ENCODE peak calls at places on chromosomes 16 and 17, in nine cellular contexts. One of them, this sample, is unnamed.

GRCh38 chr16:386641-387156 is 4.9 kb upstream of the PGAP6 start:
- DNase-seq in dermis microvascular lymphatic vessel endothelial cell: no peak
- DNase-seq in tibial artery: no peak
- DNase-seq in CD8-positive, alpha-beta memory T cell: no peak
- DNase-seq in body of pancreas: no peak
- DNase-seq in adrenal gland: no peak
- DNase-seq in NCI-H446 treated with DMSO at 0.1 percent for 48 hours: no peak
- DNase-seq in naive B cell: no peak
- DNase-seq in HTR-8/SVneo: no peak
- DNase-seq in this sample: no peak

GRCh38 chr17:79814624-79814965 is 17.7 kb upstream of the CBX8 start:
- DNase-seq in dermis microvascular lymphatic vessel endothelial cell: no peak
- DNase-seq in tibial artery: no peak
- DNase-seq in CD8-positive, alpha-beta memory T cell: no peak
- DNase-seq in body of pancreas: no peak
- DNase-seq in adrenal gland: no peak
- DNase-seq in NCI-H446 treated with DMSO at 0.1 percent for 48 hours: no peak
- DNase-seq in naive B cell: no peak
- DNase-seq in HTR-8/SVneo: no peak
- DNase-seq in this sample: no peak

GRCh38 chr16:492211-492875 is 35.2 kb upstream of the CAPN15 start:
- DNase-seq in dermis microvascular lymphatic vessel endothelial cell: no peak
- DNase-seq in tibial artery: no peak
- DNase-seq in CD8-positive, alpha-beta memory T cell: no peak
- DNase-seq in body of pancreas: no peak
- DNase-seq in adrenal gland: no peak
- DNase-seq in NCI-H446 treated with DMSO at 0.1 percent for 48 hours: no peak
- DNase-seq in naive B cell: no peak
- DNase-seq in HTR-8/SVneo: no peak
- DNase-seq in this sample: no peak

GRCh38 chr16:3881499-3881995 is 1.0 kb upstream of the CREBBP start:
- DNase-seq in dermis microvascular lymphatic vessel endothelial cell: no peak
- DNase-seq in tibial artery: peak
- DNase-seq in CD8-positive, alpha-beta memory T cell: no peak
- DNase-seq in body of pancreas: peak
- DNase-seq in adrenal gland: no peak
- DNase-seq in NCI-H446 treated with DMSO at 0.1 percent for 48 hours: no peak
- DNase-seq in naive B cell: no peak
- DNase-seq in HTR-8/SVneo: no peak
- DNase-seq in this sample: no peak

GRCh38 chr16:8935989-8936388 is 27.7 kb downstream of the USP7 start:
- DNase-seq in dermis microvascular lymphatic vessel endothelial cell: no peak
- DNase-seq in tibial artery: no peak
- DNase-seq in CD8-positive, alpha-beta memory T cell: no peak
- DNase-seq in body of pancreas: no peak
- DNase-seq in adrenal gland: no peak
- DNase-seq in NCI-H446 treated with DMSO at 0.1 percent for 48 hours: no peak
- DNase-seq in naive B cell: peak
- DNase-seq in HTR-8/SVneo: no peak
- DNase-seq in this sample: no peak

GRCh38 chr17:45940826-45941225 is 46.5 kb downstream of the MAPT start:
- DNase-seq in dermis microvascular lymphatic vessel endothelial cell: no peak
- DNase-seq in tibial artery: peak
- DNase-seq in CD8-positive, alpha-beta memory T cell: no peak
- DNase-seq in body of pancreas: no peak
- DNase-seq in adrenal gland: no peak
- DNase-seq in NCI-H446 treated with DMSO at 0.1 percent for 48 hours: peak
- DNase-seq in naive B cell: no peak
- DNase-seq in HTR-8/SVneo: no peak
- DNase-seq in this sample: peak

GRCh38 chr17:69812240-69812837 is 262.7 kb upstream of the KCNJ16 start:
- DNase-seq in dermis microvascular lymphatic vessel endothelial cell: no peak
- DNase-seq in tibial artery: no peak
- DNase-seq in CD8-positive, alpha-beta memory T cell: no peak
- DNase-seq in body of pancreas: no peak
- DNase-seq in adrenal gland: no peak
- DNase-seq in NCI-H446 treated with DMSO at 0.1 percent for 48 hours: no peak
- DNase-seq in naive B cell: no peak
- DNase-seq in HTR-8/SVneo: no peak
- DNase-seq in this sample: no peak

GRCh38 chr16:10728035-10728462 is 15.6 kb upstream of the NUBP1 start:
- DNase-seq in dermis microvascular lymphatic vessel endothelial cell: no peak
- DNase-seq in tibial artery: no peak
- DNase-seq in CD8-positive, alpha-beta memory T cell: no peak
- DNase-seq in body of pancreas: peak
- DNase-seq in adrenal gland: no peak
- DNase-seq in NCI-H446 treated with DMSO at 0.1 percent for 48 hours: no peak
- DNase-seq in naive B cell: no peak
- DNase-seq in HTR-8/SVneo: no peak
- DNase-seq in this sample: no peak

GRCh38 chr16:23310744-23311143 is 8.6 kb downstream of the SCNN1B start:
- DNase-seq in dermis microvascular lymphatic vessel endothelial cell: no peak
- DNase-seq in tibial artery: no peak
- DNase-seq in CD8-positive, alpha-beta memory T cell: no peak
- DNase-seq in body of pancreas: no peak
- DNase-seq in adrenal gland: no peak
- DNase-seq in NCI-H446 treated with DMSO at 0.1 percent for 48 hours: no peak
- DNase-seq in naive B cell: no peak
- DNase-seq in HTR-8/SVneo: no peak
- DNase-seq in this sample: no peak

GRCh38 chr17:4634981-4635380 is 6.5 kb downstream of the ALOX15 start:
- DNase-seq in dermis microvascular lymphatic vessel endothelial cell: no peak
- DNase-seq in tibial artery: no peak
- DNase-seq in CD8-positive, alpha-beta memory T cell: no peak
- DNase-seq in body of pancreas: no peak
- DNase-seq in adrenal gland: no peak
- DNase-seq in NCI-H446 treated with DMSO at 0.1 percent for 48 hours: no peak
- DNase-seq in naive B cell: no peak
- DNase-seq in HTR-8/SVneo: no peak
- DNase-seq in this sample: no peak

GRCh38 chr16:84839956-84840355 is 20.2 kb downstream of the CRISPLD2 start:
- DNase-seq in dermis microvascular lymphatic vessel endothelial cell: no peak
- DNase-seq in tibial artery: no peak
- DNase-seq in CD8-positive, alpha-beta memory T cell: no peak
- DNase-seq in body of pancreas: no peak
- DNase-seq in adrenal gland: no peak
- DNase-seq in NCI-H446 treated with DMSO at 0.1 percent for 48 hours: no peak
- DNase-seq in naive B cell: no peak
- DNase-seq in HTR-8/SVneo: peak
- DNase-seq in this sample: no peak

GRCh38 chr16:24036614-24037013 is 200.8 kb downstream of the PRKCB start:
- DNase-seq in dermis microvascular lymphatic vessel endothelial cell: peak
- DNase-seq in tibial artery: no peak
- DNase-seq in CD8-positive, alpha-beta memory T cell: no peak
- DNase-seq in body of pancreas: peak
- DNase-seq in adrenal gland: peak
- DNase-seq in NCI-H446 treated with DMSO at 0.1 percent for 48 hours: no peak
- DNase-seq in naive B cell: peak
- DNase-seq in HTR-8/SVneo: peak
- DNase-seq in this sample: no peak

GRCh38 chr17:63039899-63040602 is 74.0 kb downstream of the TANC2 start:
- DNase-seq in dermis microvascular lymphatic vessel endothelial cell: peak
- DNase-seq in tibial artery: no peak
- DNase-seq in CD8-positive, alpha-beta memory T cell: no peak
- DNase-seq in body of pancreas: no peak
- DNase-seq in adrenal gland: no peak
- DNase-seq in NCI-H446 treated with DMSO at 0.1 percent for 48 hours: no peak
- DNase-seq in naive B cell: no peak
- DNase-seq in HTR-8/SVneo: peak
- DNase-seq in this sample: no peak

GRCh38 chr17:71392715-71393567 is 727.9 kb upstream of the SOX9 start:
- DNase-seq in dermis microvascular lymphatic vessel endothelial cell: no peak
- DNase-seq in tibial artery: no peak
- DNase-seq in CD8-positive, alpha-beta memory T cell: no peak
- DNase-seq in body of pancreas: no peak
- DNase-seq in adrenal gland: no peak
- DNase-seq in NCI-H446 treated with DMSO at 0.1 percent for 48 hours: no peak
- DNase-seq in naive B cell: no peak
- DNase-seq in HTR-8/SVneo: no peak
- DNase-seq in this sample: no peak

GRCh38 chr16:11090947-11091785 is 146.8 kb downstream of the CLEC16A start:
- DNase-seq in dermis microvascular lymphatic vessel endothelial cell: no peak
- DNase-seq in tibial artery: no peak
- DNase-seq in CD8-positive, alpha-beta memory T cell: no peak
- DNase-seq in body of pancreas: no peak
- DNase-seq in adrenal gland: no peak
- DNase-seq in NCI-H446 treated with DMSO at 0.1 percent for 48 hours: no peak
- DNase-seq in naive B cell: no peak
- DNase-seq in HTR-8/SVneo: no peak
- DNase-seq in this sample: no peak

This sample was measured in NCI-H2029.